ENCODE peak calls at places on chromosomes 4 and X, in nine cellular contexts. N is OCI-LY7, Z is HCT116, G is SK-N-SH, B is GM23338, F is MM.1S, D is neural progenitor cell, S is hepatocyte, C is GM23248. Q is an unnamed sample.

GRCh38 chrX:71515039-71515398 is 17.9 kb upstream of the OGT start:
- DNase-seq in N (no peak), Z (no peak), G (no peak), B (no peak), F (no peak), D (no peak), S (no peak), C (peak), Q (peak)

GRCh38 chrX:27085346-27085745 is 377.8 kb downstream of the PPP4R3C start:
- DNase-seq in N (no peak), Z (no peak), G (no peak), B (no peak), F (no peak), D (no peak), S (no peak), C (no peak), Q (no peak)

GRCh38 chr4:95219109-95219508 is 329.7 kb downstream of the UNC5C start:
- DNase-seq in N (no peak), Z (no peak), G (no peak), B (no peak), F (no peak), D (no peak), S (no peak), C (peak), Q (no peak)

GRCh38 chr4:186724048-186724860 is 598 bp upstream of the FAT1 start:
- DNase-seq in N (no peak), Z (no peak), G (peak), B (peak), F (peak), D (peak), S (peak), C (peak), Q (peak)

GRCh38 chrX:24014388-24015018 is 12.5 kb downstream of the KLHL15 start:
- DNase-seq in N (no peak), Z (no peak), G (no peak), B (no peak), F (no peak), D (no peak), S (peak), C (peak), Q (no peak)

GRCh38 chr4:112514079-112514448 is 1.9 kb downstream of the NEUROG2 start:
- DNase-seq in N (no peak), Z (no peak), G (peak), B (peak), F (peak), D (peak), S (no peak), C (no peak), Q (no peak)

GRCh38 chr4:39505581-39505980 is 21.7 kb downstream of the UGDH start:
- DNase-seq in N (no peak), Z (no peak), G (no peak), B (no peak), F (no peak), D (no peak), S (no peak), C (peak), Q (no peak)

GRCh38 chr4:24240655-24241054 is 343.7 kb downstream of the DHX15 start:
- DNase-seq in N (no peak), Z (no peak), G (no peak), B (peak), F (no peak), D (no peak), S (no peak), C (no peak), Q (no peak)

GRCh38 chr4:185987976-185988627 is 80.9 kb upstream of the TLR3 start:
- DNase-seq in N (no peak), Z (no peak), G (no peak), B (no peak), F (no peak), D (no peak), S (no peak), C (peak), Q (no peak)

GRCh38 chrX:148659481-148659880 is 159.1 kb downstream of the AFF2 start:
- DNase-seq in N (no peak), Z (no peak), G (no peak), B (no peak), F (no peak), D (no peak), S (no peak), C (no peak), Q (no peak)

GRCh38 chr4:68451246-68452211 is 4.3 kb downstream of the TMPRSS11E start:
- DNase-seq in N (no peak), Z (no peak), G (no peak), B (peak), F (peak), D (no peak), S (peak), C (peak), Q (peak)

GRCh38 chr4:137755033-137755471 is 222.8 kb upstream of the PCDH18 start:
- DNase-seq in N (no peak), Z (peak), G (no peak), B (no peak), F (no peak), D (no peak), S (no peak), C (peak), Q (peak)

GRCh38 chr4:15779336-15779735 is 1.2 kb downstream of the CD38 start:
- DNase-seq in N (no peak), Z (no peak), G (peak), B (peak), F (no peak), D (peak), S (peak), C (peak), Q (peak)

GRCh38 chrX:136619889-136620505 is 28.0 kb upstream of the CD40LG start:
- DNase-seq in N (no peak), Z (no peak), G (no peak), B (no peak), F (no peak), D (no peak), S (no peak), C (no peak), Q (peak)

GRCh38 chrX:102832661-102833060 is 104.4 kb upstream of the RAB40AL start:
- DNase-seq in N (no peak), Z (no peak), G (peak), B (peak), F (no peak), D (peak), S (peak), C (peak), Q (peak)

GRCh38 chrX:95318882-95319281 is 1365.8 kb upstream of the DIAPH2 start:
- DNase-seq in N (peak), Z (no peak), G (peak), B (peak), F (peak), D (peak), S (peak), C (peak), Q (peak)

GRCh38 chr4:75005727-75006126 is 72.8 kb downstream of the PARM1 start:
- DNase-seq in N (no peak), Z (no peak), G (no peak), B (no peak), F (no peak), D (no peak), S (no peak), C (no peak), Q (no peak)

GRCh38 chrX:9597361-9598035 is 132.6 kb downstream of the TBL1X start:
- DNase-seq in N (no peak), Z (no peak), G (no peak), B (no peak), F (no peak), D (no peak), S (no peak), C (peak), Q (no peak)

GRCh38 chrX:118756111-118756510 is 28.7 kb downstream of the IL13RA1 start:
- DNase-seq in N (no peak), Z (no peak), G (no peak), B (no peak), F (no peak), D (no peak), S (no peak), C (peak), Q (no peak)

GRCh38 chrX:154428176-154429171 is at the start of gene ATP6AP1:
- DNase-seq in N (peak), Z (peak), G (peak), B (peak), F (peak), D (peak), S (peak), C (peak), Q (peak)

GRCh38 chr4:26879805-26880204 is 19.2 kb downstream of the STIM2 start:
- DNase-seq in N (no peak), Z (no peak), G (no peak), B (no peak), F (no peak), D (no peak), S (no peak), C (no peak), Q (no peak)

GRCh38 chrX:16320765-16321355 is 153.6 kb downstream of the MAGEB17 start:
- DNase-seq in N (no peak), Z (no peak), G (no peak), B (no peak), F (no peak), D (no peak), S (no peak), C (peak), Q (no peak)

GRCh38 chr4:148749403-148749802 is 307.2 kb upstream of the NR3C2 start:
- DNase-seq in N (no peak), Z (no peak), G (no peak), B (no peak), F (no peak), D (no peak), S (no peak), C (no peak), Q (peak)

GRCh38 chr4:88533937-88534750 is 10.6 kb upstream of the PYURF start:
- DNase-seq in N (no peak), Z (no peak), G (no peak), B (peak), F (no peak), D (no peak), S (no peak), C (peak), Q (peak)

GRCh38 chr4:136442447-136442846 is 1089.8 kb downstream of the PCDH18 start:
- DNase-seq in N (no peak), Z (no peak), G (no peak), B (no peak), F (no peak), D (no peak), S (no peak), C (no peak), Q (no peak)

GRCh38 chrX:11143931-11144678 is 33.0 kb downstream of the HCCS start:
- DNase-seq in N (peak), Z (peak), G (peak), B (peak), F (peak), D (peak), S (peak), C (peak), Q (peak)

GRCh38 chrX:94057385-94057784 is 383.4 kb downstream of the FAM133A start:
- DNase-seq in N (no peak), Z (no peak), G (no peak), B (peak), F (peak), D (no peak), S (no peak), C (peak), Q (peak)

GRCh38 chr4:179595671-179596410 is 2153.6 kb upstream of the AGA start:
- DNase-seq in N (no peak), Z (peak), G (no peak), B (no peak), F (no peak), D (no peak), S (no peak), C (peak), Q (peak)

GRCh38 chrX:129006491-129006890 is 516.8 kb downstream of the SMARCA1 start:
- DNase-seq in N (peak), Z (no peak), G (no peak), B (no peak), F (no peak), D (no peak), S (no peak), C (no peak), Q (no peak)

GRCh38 chr4:74374561-74375327 is 9.8 kb downstream of the EREG start:
- DNase-seq in N (no peak), Z (peak), G (no peak), B (no peak), F (no peak), D (no peak), S (no peak), C (peak), Q (peak)

GRCh38 chr4:97867557-97868091 is 275.7 kb downstream of the STPG2 start:
- DNase-seq in N (no peak), Z (no peak), G (peak), B (no peak), F (no peak), D (no peak), S (no peak), C (peak), Q (no peak)

GRCh38 chr4:186723207-186724047 is at the start of gene FAT1:
- DNase-seq in N (no peak), Z (no peak), G (peak), B (peak), F (peak), D (peak), S (peak), C (peak), Q (peak)

GRCh38 chr4:122903766-122904165 is 18.6 kb downstream of the NUDT6 start:
- DNase-seq in N (no peak), Z (no peak), G (no peak), B (no peak), F (no peak), D (no peak), S (no peak), C (no peak), Q (no peak)

GRCh38 chr4:40196724-40197281 is at the start of gene RHOH:
- DNase-seq in N (peak), Z (no peak), G (no peak), B (peak), F (peak), D (peak), S (no peak), C (no peak), Q (no peak)

GRCh38 chrX:7254144-7254543 is 106.2 kb upstream of the PUDP start:
- DNase-seq in N (no peak), Z (no peak), G (no peak), B (no peak), F (no peak), D (no peak), S (no peak), C (no peak), Q (no peak)

GRCh38 chr4:52659016-52659721 is at the start of gene USP46:
- DNase-seq in N (peak), Z (peak), G (peak), B (peak), F (peak), D (peak), S (peak), C (peak), Q (peak)

GRCh38 chrX:130654409-130654970 is 248.5 kb downstream of the ENOX2 start:
- DNase-seq in N (no peak), Z (no peak), G (peak), B (no peak), F (no peak), D (no peak), S (no peak), C (peak), Q (no peak)

DNA sequence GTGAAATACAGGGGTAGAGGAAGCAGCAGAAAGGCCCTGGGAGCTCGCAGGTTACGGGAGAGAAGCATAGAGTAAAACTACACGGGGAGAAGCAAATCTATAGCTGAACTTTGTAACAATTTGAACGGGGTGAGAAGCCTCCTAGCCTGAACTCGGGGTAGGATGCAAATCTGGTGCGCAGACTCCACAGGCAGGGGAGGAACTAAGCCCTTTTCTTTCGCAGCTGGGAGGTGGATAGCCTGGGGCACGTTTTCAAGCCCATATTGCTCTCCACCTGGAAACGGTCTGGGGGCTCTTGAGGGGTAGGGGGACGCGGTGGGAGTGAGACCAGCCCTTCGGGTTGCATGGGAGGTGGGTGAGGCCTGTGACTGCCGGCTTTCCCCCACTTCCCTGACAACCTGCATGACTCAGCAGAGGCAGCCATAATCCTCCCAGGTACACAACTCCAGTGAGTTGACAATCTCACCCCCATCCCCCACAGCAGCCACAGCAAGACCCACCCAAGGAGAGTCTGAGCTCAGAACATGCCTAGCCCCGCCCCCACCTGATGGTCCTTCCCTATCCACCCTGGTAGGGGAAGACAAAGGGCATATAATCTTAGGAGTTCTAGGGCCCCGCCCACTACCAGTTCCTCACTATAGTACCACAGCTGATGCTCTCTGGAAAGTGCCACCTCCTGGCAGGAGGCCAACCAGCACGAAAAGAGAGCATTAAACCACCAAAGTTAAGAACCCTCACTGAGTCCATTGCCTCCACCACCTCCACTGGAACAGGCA is 29.9 kb downstream of the SOWAHB start:
- DNase-seq in N (no peak), Z (no peak), G (no peak), B (peak), F (peak), D (peak), S (peak), C (no peak), Q (no peak)
- H2AFZ ChIP-seq in N (no peak), Z (peak), G (no peak), B (peak), F (no peak), D (peak), S (peak), C (no peak), Q (no peak)

GRCh38 chrX:40380649-40381488 is 199.9 kb upstream of the ATP6AP2 start:
- DNase-seq in N (no peak), Z (no peak), G (peak), B (no peak), F (no peak), D (peak), S (no peak), C (no peak), Q (no peak)
- TF ChIP-seq EZH2phosphoT487 in N (no peak), Z (no peak), G (no peak), B (no peak), F (no peak), D (no peak), S (no peak), C (no peak), Q (no peak)

DNA sequence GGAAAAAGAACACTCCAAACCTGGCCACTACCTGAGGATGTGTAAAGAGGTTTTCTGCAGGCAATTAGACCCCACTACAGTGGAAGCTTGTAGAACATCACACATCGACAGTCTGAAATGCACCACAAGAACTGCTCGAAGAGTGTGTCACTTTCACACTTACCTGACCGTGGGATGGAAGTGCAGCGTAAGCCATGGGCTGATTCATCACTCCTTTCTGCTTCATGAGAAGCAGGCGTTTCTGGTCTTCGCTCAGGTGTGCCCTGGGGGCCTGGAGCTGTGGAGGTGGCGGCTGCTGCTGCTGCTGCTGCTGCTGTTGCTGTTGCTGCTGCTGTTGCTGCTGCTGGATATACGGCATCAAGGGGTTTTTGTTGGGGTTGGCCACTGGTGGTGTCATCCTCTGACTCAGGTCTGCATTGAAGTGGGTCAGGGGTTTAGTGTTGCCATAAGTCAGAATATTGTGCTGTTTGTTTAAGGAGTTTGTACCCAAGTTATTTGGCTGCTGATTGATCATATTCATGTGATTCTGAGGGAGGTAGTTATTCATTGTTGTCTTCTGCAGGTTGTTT is 223.7 kb downstream of the MGST2 start:
- DNase-seq in N (no peak), Z (no peak), G (no peak), B (no peak), F (no peak), D (no peak), S (no peak), C (no peak), Q (peak)
- H2AFZ ChIP-seq in N (no peak), Z (no peak), G (no peak), B (no peak), F (no peak), D (no peak), S (no peak), C (no peak), Q (no peak)

DNA sequence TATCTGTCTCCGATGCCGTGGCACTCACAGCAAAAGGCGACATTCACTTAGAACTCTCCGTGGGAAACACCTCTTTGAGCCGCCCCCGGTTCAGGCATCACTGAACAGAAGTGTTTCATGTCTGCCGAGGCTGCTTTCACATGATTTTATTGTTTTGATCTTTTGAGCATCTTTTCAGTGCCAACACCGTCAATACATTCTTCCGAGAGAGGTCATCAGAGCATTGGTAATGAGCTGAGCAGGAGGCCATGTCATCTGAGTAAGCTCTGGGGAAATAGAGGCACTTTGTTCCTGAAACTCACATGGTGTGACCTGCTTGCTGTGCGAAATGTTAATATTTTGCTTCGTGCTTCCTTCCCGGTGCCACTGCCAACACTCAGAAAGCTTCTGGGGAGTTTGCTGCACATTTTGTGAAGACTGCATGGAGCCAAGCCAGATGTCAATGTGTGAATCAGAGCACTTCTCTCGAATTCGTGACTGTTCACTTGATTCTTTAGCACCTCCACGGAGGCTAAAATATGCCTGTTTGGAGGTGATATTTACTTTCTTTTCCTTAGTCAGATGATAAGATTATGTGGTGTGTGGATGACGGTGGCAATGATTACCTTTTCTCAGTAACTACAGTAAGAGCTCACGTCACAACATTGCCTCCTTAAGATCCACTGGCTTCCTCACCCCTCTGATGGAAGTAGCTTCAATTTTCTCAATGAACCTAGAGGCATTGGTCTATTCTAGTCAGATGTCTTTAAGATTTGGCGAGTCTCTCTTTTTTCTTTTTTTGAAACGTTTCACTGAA is 222.3 kb upstream of the HS3ST1 start:
- DNase-seq in N (no peak), Z (peak), G (no peak), B (no peak), F (no peak), D (no peak), S (peak), C (no peak), Q (peak)
- TF ChIP-seq EZH2phosphoT487 in N (no peak), Z (no peak), G (no peak), B (no peak), F (no peak), D (no peak), S (no peak), C (no peak), Q (no peak)

Q was measured in PC-3.